ENCODE peak calls at places on chromosome 9, in five cellular contexts. J is A549, K is B cell, P is kidney tubule cell, Z is GM13977. S is an unnamed sample.

GRCh38 chr9:114218264-114219120 is 63.2 kb downstream of the COL27A1 start:
- DNase-seq in J (no peak), K (no peak), P (no peak), Z (no peak), S (no peak)

GRCh38 chr9:764105-764524 is 77.4 kb upstream of the DMRT1 start:
- DNase-seq in J (peak), K (peak), P (peak), Z (peak), S (peak)

GRCh38 chr9:136014928-136015633 is 53.9 kb upstream of the UBAC1 start:
- DNase-seq in J (no peak), K (no peak), P (no peak), Z (no peak), S (no peak)

GRCh38 chr9:722388-722980 is 119.0 kb upstream of the DMRT1 start:
- DNase-seq in J (no peak), K (no peak), P (no peak), Z (no peak), S (no peak)

GRCh38 chr9:120284796-120285195 is 295.2 kb downstream of the CDK5RAP2 start:
- DNase-seq in J (no peak), K (no peak), P (peak), Z (no peak), S (no peak)

GRCh38 chr9:38285236-38285635 is 107.3 kb upstream of the ALDH1B1 start:
- DNase-seq in J (no peak), K (no peak), P (no peak), Z (no peak), S (no peak)

GRCh38 chr9:131661954-131662621 is 77.8 kb downstream of the RAPGEF1 start:
- DNase-seq in J (no peak), K (peak), P (no peak), Z (peak), S (no peak)

GRCh38 chr9:13971910-13972655 is 341.9 kb downstream of the NFIB start:
- DNase-seq in J (no peak), K (no peak), P (peak), Z (no peak), S (no peak)

GRCh38 chr9:81381694-81382093 is 307.7 kb downstream of the TLE1 start:
- DNase-seq in J (no peak), K (no peak), P (no peak), Z (no peak), S (no peak)

GRCh38 chr9:95264954-95265615 is 52.4 kb downstream of the FANCC start:
- DNase-seq in J (peak), K (no peak), P (peak), Z (no peak), S (peak)

S was measured in RKO.